ENCODE peak calls at places on chromosomes 4 and X, in six cellular contexts. D is T-cell; X is stimulated activated CD8-positive, alpha-beta memory T cell treated with anti-CD3 and anti-CD28 coated beads, Interleukin-15, amount 100 ng/mL, for 24 hours; N is heart left ventricle; U is choroid plexus epithelial cell; W is AG09309. A is an unnamed sample.

GRCh38 chr4:98555798-98556445 is 102.5 kb downstream of the TSPAN5 start:
- DNase-seq in W (no peak), D (no peak), X (no peak), N (no peak), U (peak), A (peak)

GRCh38 chr4:113831469-113831868 is 69.9 kb upstream of the CAMK2D start:
- DNase-seq in N (no peak), D (no peak), X (no peak), W (no peak), U (no peak), A (no peak)

GRCh38 chr4:66923081-66923865 is 622.0 kb downstream of the CENPC start:
- DNase-seq in N (no peak), D (no peak), U (no peak), X (no peak), W (no peak), A (no peak)

GRCh38 chr4:101183658-101184373 is 163.5 kb downstream of the PPP3CA start:
- DNase-seq in U (peak), W (no peak), N (no peak), D (no peak), X (no peak), A (peak)

GRCh38 chr4:55770662-55771061 is 48.9 kb upstream of the EXOC1L start:
- DNase-seq in D (no peak), U (no peak), N (no peak), X (no peak), W (no peak), A (peak)

GRCh38 chrX:116111497-116111896 is 59.0 kb upstream of the AGTR2 start:
- DNase-seq in N (no peak), D (no peak), X (no peak), U (no peak), W (no peak), A (no peak)

GRCh38 chrX:146363919-146364318 is 445.7 kb upstream of the CXorf51B start:
- DNase-seq in N (no peak), D (no peak), X (no peak), U (no peak), W (no peak), A (no peak)

GRCh38 chr4:8594097-8595038 is 1.8 kb downstream of the CPZ start:
- DNase-seq in N (peak), W (peak), D (no peak), U (peak), X (no peak), A (peak)

GRCh38 chr4:78331186-78331585 is 220.4 kb upstream of the ANXA3 start:
- DNase-seq in U (no peak), D (no peak), X (no peak), N (no peak), W (no peak), A (no peak)

GRCh38 chrX:38664285-38664684 is 102.9 kb downstream of the TSPAN7 start:
- DNase-seq in X (no peak), U (peak), D (no peak), N (no peak), W (peak), A (peak)

GRCh38 chr4:121272526-121272925 is 108.3 kb downstream of the QRFPR start:
- DNase-seq in X (no peak), N (no peak), W (no peak), U (peak), D (no peak), A (peak)

GRCh38 chr4:177087060-177087459 is 222.6 kb upstream of the NEIL3 start:
- DNase-seq in N (no peak), W (no peak), D (no peak), X (no peak), U (no peak), A (no peak)

GRCh38 chr4:100061835-100062234 is 111.8 kb upstream of the H2AZ1 start:
- DNase-seq in W (no peak), X (no peak), D (no peak), N (no peak), U (peak), A (peak)

GRCh38 chr4:7876096-7876993 is 63.3 kb downstream of the AFAP1 start:
- DNase-seq in D (peak), X (no peak), U (peak), N (no peak), W (no peak), A (no peak)

GRCh38 chrX:151871244-151871643 is 41.4 kb upstream of the MAGEA4 start:
- DNase-seq in X (no peak), U (peak), N (no peak), D (no peak), W (peak), A (peak)

GRCh38 chr4:55178226-55179005 is 53.0 kb upstream of the KDR start:
- DNase-seq in N (no peak), D (no peak), U (no peak), W (no peak), X (no peak), A (no peak)

GRCh38 chrX:78659955-78660354 is 827 bp upstream of the RTL3 start:
- DNase-seq in X (no peak), U (no peak), W (no peak), D (no peak), N (no peak), A (no peak)

GRCh38 chrX:131626681-131627296 is 82.9 kb downstream of the OR13H1 start:
- DNase-seq in X (no peak), N (no peak), D (no peak), U (peak), W (no peak), A (peak)

GRCh38 chr4:75654905-75655304 is 18.3 kb downstream of the G3BP2 start:
- DNase-seq in N (no peak), D (no peak), X (no peak), W (no peak), U (no peak), A (no peak)

GRCh38 chrX:105460366-105460765 is 239.9 kb upstream of the TEX13A start:
- DNase-seq in D (no peak), N (no peak), U (peak), W (no peak), X (no peak), A (peak)

GRCh38 chr4:110742148-110742547 is 119.3 kb upstream of the PITX2 start:
- DNase-seq in W (no peak), N (no peak), U (no peak), D (no peak), X (no peak), A (peak)

GRCh38 chrX:45824471-45824870 is 623.8 kb upstream of the DIPK2B start:
- DNase-seq in N (no peak), U (peak), W (peak), D (no peak), X (no peak), A (peak)

GRCh38 chrX:150870487-150871340 is 27.8 kb downstream of the CD99L2 start:
- DNase-seq in U (peak), N (no peak), D (no peak), X (no peak), W (no peak), A (no peak)

GRCh38 chrX:110852180-110852579 is 56.6 kb upstream of the CHRDL1 start:
- DNase-seq in X (no peak), U (peak), D (no peak), W (no peak), N (no peak), A (peak)

A was measured in PC-3.